ENCODE peak calls at places on chromosomes 1 and 21, in ten cellular contexts. M is A549; J is right lobe of liver; D is effector memory CD4-positive, alpha-beta T cell; F is lower leg skin; C is fibroblast of pulmonary artery; Q is mucosa of descending colon; W is fibroblast of mammary gland; E is uterus; V is colonic mucosa. H is an unnamed sample.

GRCh38 chr1:227351443-227351842 is 33.2 kb upstream of the CDC42BPA start:
- DNase-seq in M (no peak), J (no peak), D (no peak), F (no peak), C (peak; percentile 68), Q (no peak), W (peak; percentile 68), E (no peak), V (no peak), H (no peak)

GRCh38 chr1:117275055-117275454 is 64.3 kb upstream of the VTCN1 start:
- DNase-seq in M (no peak), J (no peak), D (no peak), F (no peak), C (peak; percentile 41), Q (no peak), W (peak; percentile 70), E (no peak), V (no peak), H (no peak)

GRCh38 chr21:15850645-15851044 is 120.9 kb downstream of the USP25 start:
- DNase-seq in M (no peak), J (no peak), D (no peak), F (no peak), C (peak; percentile 73), Q (no peak), W (peak; percentile 62), E (no peak), V (no peak), H (no peak)

GRCh38 chr1:228084797-228085196 is 2.3 kb downstream of the ARF1 start:
- DNase-seq in M (no peak), J (no peak), D (no peak), F (no peak), C (no peak), Q (peak; percentile 19), W (no peak), E (no peak), V (no peak), H (no peak)

GRCh38 chr1:196997428-196997827 is 20.1 kb downstream of the CFHR5 start:
- DNase-seq in M (no peak), J (no peak), D (no peak), F (no peak), C (peak; percentile 82), Q (no peak), W (peak; percentile 90), E (no peak), V (no peak), H (no peak)

GRCh38 chr1:51100264-51100880 is 1.7 kb upstream of the C1orf185 start:
- DNase-seq in M (no peak), J (no peak), D (no peak), F (no peak), C (no peak), Q (no peak), W (peak; percentile 26), E (no peak), V (no peak), H (no peak)

GRCh38 chr21:46084709-46085108 is 13.2 kb upstream of the COL6A2 start:
- DNase-seq in M (no peak), J (no peak), D (no peak), F (peak; percentile 90), C (no peak), Q (no peak), W (no peak), E (no peak), V (no peak), H (no peak)

GRCh38 chr1:51240096-51240495 is 4.0 kb downstream of the RNF11 start:
- DNase-seq in M (no peak), J (no peak), D (no peak), F (no peak), C (no peak), Q (no peak), W (no peak), E (no peak), V (peak; percentile 74), H (no peak)

GRCh38 chr1:109228167-109228566 is 14.4 kb downstream of the SARS1 start:
- DNase-seq in M (no peak), J (no peak), D (no peak), F (no peak), C (no peak), Q (no peak), W (no peak), E (no peak), V (no peak), H (no peak)

GRCh38 chr1:19043579-19044443 is 87.3 kb upstream of the IFFO2 start:
- DNase-seq in M (no peak), J (peak; percentile 46), D (no peak), F (peak; percentile 57), C (no peak), Q (no peak), W (no peak), E (no peak), V (no peak), H (no peak)

GRCh38 chr21:44382536-44382935 is 29.1 kb downstream of the TRPM2 start:
- DNase-seq in M (no peak), J (peak; percentile 29), D (no peak), F (no peak), C (no peak), Q (peak; percentile 0), W (no peak), E (no peak), V (no peak), H (no peak)

GRCh38 chr1:230788561-230789275 is 41.5 kb downstream of the CAPN9 start:
- DNase-seq in M (no peak), J (no peak), D (no peak), F (peak; percentile 73), C (no peak), Q (no peak), W (no peak), E (no peak), V (no peak), H (no peak)

GRCh38 chr1:9849691-9850441 is 26.1 kb upstream of the CLSTN1 start:
- DNase-seq in M (no peak), J (no peak), D (no peak), F (no peak), C (no peak), Q (no peak), W (no peak), E (no peak), V (no peak), H (peak; percentile 76)

GRCh38 chr21:44506279-44507255 is 33.4 kb downstream of the KRTAP10-1 start:
- DNase-seq in M (no peak), J (no peak), D (no peak), F (no peak), C (no peak), Q (peak; percentile 11), W (no peak), E (no peak), V (no peak), H (no peak)

DNA sequence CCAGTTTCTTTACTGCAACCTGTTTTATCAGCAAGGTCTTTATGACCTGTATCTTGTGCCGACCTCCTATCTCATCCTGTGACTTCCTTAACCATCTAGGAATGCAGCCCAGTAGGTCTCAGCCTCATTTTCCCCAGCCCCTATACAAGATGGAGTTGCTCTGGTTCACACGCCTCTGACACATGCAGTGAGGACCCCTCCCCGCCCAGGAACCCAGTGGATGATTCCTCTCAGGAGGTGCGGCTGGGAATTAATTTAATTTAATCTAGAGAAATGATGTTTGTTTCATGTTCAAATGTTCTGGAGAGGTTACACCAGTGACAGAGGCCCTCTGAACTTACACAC is 39.0 kb upstream of the LBR start:
- DNase-seq in M (no peak), J (no peak), D (no peak), F (no peak), C (no peak), Q (no peak), W (no peak), E (no peak), V (no peak), H (no peak)
- H3K4me3 ChIP-seq in M (no peak overlapping the region), J (no peak overlapping the region), D (no peak overlapping the region), F (no peak overlapping the region), C (no peak overlapping the region), Q (no peak overlapping the region), W (no peak overlapping the region), E (no peak overlapping the region), V (no peak overlapping the region), H (peak overlapping the region; percentile 94)

GRCh38 chr1:241355311-241356010 is 1.5 kb downstream of the RGS7 start:
- DNase-seq in M (no peak), J (no peak), D (no peak), F (no peak), C (no peak), Q (no peak), W (no peak), E (no peak), V (no peak), H (no peak)

GRCh38 chr1:241352401-241352800 is 4.6 kb downstream of the RGS7 start:
- DNase-seq in M (no peak), J (no peak), D (no peak), F (no peak), C (no peak), Q (no peak), W (no peak), E (no peak), V (no peak), H (no peak)

GRCh38 chr1:241356519-241357365 is at the start of gene RGS7:
- DNase-seq in M (peak; percentile 36), J (peak; percentile 48), D (no peak), F (no peak), C (peak; percentile 49), Q (peak; percentile 52), W (peak; percentile 52), E (peak; percentile 21), V (peak; percentile 34), H (no peak)

GRCh38 chr1:241357366-241358305 is 631 bp upstream of the RGS7 start:
- DNase-seq in M (no peak), J (no peak), D (no peak), F (no peak), C (peak; percentile 4), Q (no peak), W (peak; percentile 35), E (no peak), V (no peak), H (no peak)

GRCh38 chr1:241356187-241356518 is 852 bp downstream of the RGS7 start:
- DNase-seq in M (no peak), J (no peak), D (no peak), F (no peak), C (no peak), Q (no peak), W (no peak), E (no peak), V (no peak), H (no peak)
- H3K4me3 ChIP-seq in M (peak overlapping the region; percentile 68), J (no peak overlapping the region), D (no peak overlapping the region), F (no peak overlapping the region), C (peak overlapping the region; percentile 37), Q (no peak overlapping the region), W (peak overlapping the region; percentile 45), E (no peak overlapping the region), V (no peak overlapping the region), H (no peak overlapping the region)

GRCh38 chr1:30160999-30161689 is 562.2 kb downstream of the MATN1 start:
- DNase-seq in M (no peak), J (no peak), D (no peak), F (no peak), C (no peak), Q (no peak), W (no peak), E (no peak), V (no peak), H (no peak)
- H3K4me3 ChIP-seq in M (no peak overlapping the region), J (no peak overlapping the region), D (no peak overlapping the region), F (no peak overlapping the region), C (no peak overlapping the region), Q (no peak overlapping the region), W (no peak overlapping the region), E (no peak overlapping the region), V (no peak overlapping the region), H (no peak overlapping the region)

GRCh38 chr1:36866168-36866814 is 168.0 kb downstream of the GRIK3 start:
- DNase-seq in M (no peak), J (no peak), D (no peak), F (no peak), C (peak; percentile 1), Q (no peak), W (no peak), E (no peak), V (no peak), H (no peak)
- H3K4me3 ChIP-seq in M (no peak overlapping the region), J (no peak overlapping the region), D (no peak overlapping the region), F (no peak overlapping the region), C (no peak overlapping the region), Q (no peak overlapping the region), W (no peak overlapping the region), E (no peak overlapping the region), V (no peak overlapping the region), H (no peak overlapping the region)